ENCODE peak calls at places on chromosomes 1 and 21, in nine cellular contexts. U, X, T, Z, N, B, A, F and K are unnamed samples.
A peak's percentile ranks its signal among the peaks of the same experiment; 100 is the strongest.

GRCh38 chr1:203704120-203704519 is 60.9 kb upstream of the LAX1 start:
- DNase-seq in U (no peak), X (no peak), T (no peak), Z (no peak), N (no peak), B (no peak), A (no peak), F (no peak), K (no peak)

GRCh38 chr1:89483757-89484077 is 40.9 kb upstream of the LRRC8B start:
- DNase-seq in U (no peak), X (no peak), T (no peak), Z (no peak), N (no peak), B (no peak), A (no peak), F (no peak), K (no peak)

GRCh38 chr1:8349961-8350360 is 32.0 kb downstream of the SLC45A1 start:
- DNase-seq in U (peak; percentile 45), X (no peak), T (no peak), Z (no peak), N (no peak), B (no peak), A (peak; percentile 85), F (no peak), K (no peak)

GRCh38 chr1:2438038-2438437 is 25.7 kb upstream of the PEX10 start:
- DNase-seq in U (no peak), X (no peak), T (no peak), Z (no peak), N (no peak), B (no peak), A (no peak), F (no peak), K (no peak)

GRCh38 chr1:185632659-185633428 is 101.3 kb upstream of the HMCN1 start:
- DNase-seq in U (no peak), X (no peak), T (no peak), Z (no peak), N (peak; percentile 94), B (peak; percentile 43), A (no peak), F (no peak), K (no peak)

GRCh38 chr1:96400074-96400473 is 321.5 kb upstream of the PTBP2 start:
- DNase-seq in U (no peak), X (no peak), T (no peak), Z (no peak), N (peak; percentile 3), B (no peak), A (no peak), F (no peak), K (no peak)

GRCh38 chr1:8880068-8880676 is 1.7 kb upstream of the ENO1 start:
- DNase-seq in U (peak; percentile 80), X (no peak), T (peak; percentile 42), Z (peak; percentile 92), N (peak; percentile 85), B (peak; percentile 99), A (no peak), F (peak; percentile 35), K (no peak)

GRCh38 chr1:244576259-244576892 is 76.5 kb upstream of the DESI2 start:
- DNase-seq in U (no peak), X (no peak), T (no peak), Z (peak; percentile 12), N (no peak), B (no peak), A (no peak), F (no peak), K (no peak)

GRCh38 chr1:193479187-193479586 is 292.8 kb upstream of the B3GALT2 start:
- DNase-seq in U (peak; percentile 55), X (no peak), T (no peak), Z (no peak), N (no peak), B (no peak), A (no peak), F (no peak), K (peak; percentile 39)

GRCh38 chr21:37683396-37684114 is 232.7 kb downstream of the KCNJ6 start:
- DNase-seq in U (no peak), X (peak; percentile 71), T (no peak), Z (no peak), N (no peak), B (no peak), A (no peak), F (no peak), K (no peak)

GRCh38 chr1:28582248-28582615 is 9.8 kb upstream of the RAB42 start:
- DNase-seq in U (no peak), X (no peak), T (no peak), Z (peak; percentile 32), N (peak; percentile 42), B (peak; percentile 63), A (no peak), F (no peak), K (no peak)

GRCh38 chr1:114154963-114155322 is 1.3 kb upstream of the SYT6 start:
- DNase-seq in U (no peak), X (no peak), T (no peak), Z (no peak), N (peak; percentile 13), B (no peak), A (peak; percentile 55), F (no peak), K (no peak)

GRCh38 chr1:109201123-109201703 is 12.5 kb upstream of the SARS1 start:
- DNase-seq in U (peak; percentile 51), X (peak; percentile 64), T (no peak), Z (peak; percentile 49), N (peak; percentile 93), B (peak; percentile 75), A (peak; percentile 54), F (peak; percentile 20), K (no peak)

GRCh38 chr1:70140343-70140742 is 65.0 kb downstream of the LRRC40 start:
- DNase-seq in U (no peak), X (no peak), T (peak; percentile 24), Z (no peak), N (no peak), B (peak; percentile 92), A (no peak), F (peak; percentile 19), K (no peak)

GRCh38 chr1:4053774-4054173 is 153.7 kb upstream of the C1orf174 start:
- DNase-seq in U (no peak), X (no peak), T (no peak), Z (no peak), N (no peak), B (no peak), A (no peak), F (no peak), K (no peak)
- H3K9me3 ChIP-seq in U (no peaks in the 10 kb centered on the region), X (no peaks in the 10 kb centered on the region), T (no peaks in the 10 kb centered on the region), Z (no peaks in the 10 kb centered on the region), N (peaks cover 31% of the 10 kb centered on the region), B (no peaks in the 10 kb centered on the region), A (no peaks in the 10 kb centered on the region), F (no peaks in the 10 kb centered on the region), K (no peaks in the 10 kb centered on the region)

GRCh38 chr1:218878369-218878768 is 295.3 kb upstream of the LYPLAL1 start:
- DNase-seq in U (no peak), X (no peak), T (no peak), Z (peak; percentile 30), N (peak; percentile 45), B (peak; percentile 47), A (no peak), F (no peak), K (no peak)

GRCh38 chr1:218886472-218886871 is 287.2 kb upstream of the LYPLAL1 start:
- DNase-seq in U (no peak), X (no peak), T (peak; percentile 42), Z (no peak), N (peak; percentile 37), B (peak; percentile 49), A (no peak), F (peak; percentile 41), K (no peak)

GRCh38 chr1:218882454-218882853 is 291.2 kb upstream of the LYPLAL1 start:
- DNase-seq in U (no peak), X (no peak), T (no peak), Z (no peak), N (no peak), B (no peak), A (no peak), F (no peak), K (no peak)

GRCh38 chr1:218874801-218875400 is 298.8 kb upstream of the LYPLAL1 start:
- DNase-seq in U (no peak), X (no peak), T (no peak), Z (no peak), N (no peak), B (no peak), A (no peak), F (no peak), K (no peak)

DNA sequence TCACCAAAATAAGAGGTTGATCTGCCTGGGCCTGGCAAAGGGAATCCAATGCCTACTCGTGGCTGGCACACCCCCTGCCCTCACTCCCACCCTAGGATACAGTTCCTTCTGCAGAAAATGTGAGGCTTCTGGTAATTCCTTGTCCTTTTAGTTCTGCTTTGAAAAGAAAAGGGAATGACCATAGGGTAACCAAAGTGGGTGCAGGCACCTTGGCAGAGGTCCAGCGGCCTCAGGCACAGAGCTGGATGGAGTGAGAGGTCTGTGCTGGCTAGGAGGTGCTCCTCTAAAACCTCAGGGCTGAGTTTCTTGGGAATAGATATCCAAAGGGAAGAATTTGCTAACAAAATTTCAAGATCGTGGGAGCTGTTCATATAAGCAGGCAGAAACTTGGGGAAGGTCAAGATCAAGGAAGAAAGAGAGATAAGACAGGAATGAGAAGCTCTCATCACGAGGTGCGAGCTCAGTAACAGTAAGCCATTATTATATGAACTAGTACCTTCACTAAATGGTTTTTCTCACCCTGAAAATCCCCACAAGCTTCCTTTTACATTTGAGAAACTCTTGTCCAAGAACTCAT is 293.1 kb upstream of the LYPLAL1 start:
- DNase-seq in U (no peak), X (no peak), T (no peak), Z (no peak), N (no peak), B (no peak), A (no peak), F (no peak), K (no peak)
- H3K9me3 ChIP-seq in U (no peaks in the 10 kb centered on the region), X (no peaks in the 10 kb centered on the region), T (no peaks in the 10 kb centered on the region), Z (no peaks in the 10 kb centered on the region), N (no peaks in the 10 kb centered on the region), B (no peaks in the 10 kb centered on the region), A (no peaks in the 10 kb centered on the region), F (no peaks in the 10 kb centered on the region), K (no peaks in the 10 kb centered on the region)

DNA sequence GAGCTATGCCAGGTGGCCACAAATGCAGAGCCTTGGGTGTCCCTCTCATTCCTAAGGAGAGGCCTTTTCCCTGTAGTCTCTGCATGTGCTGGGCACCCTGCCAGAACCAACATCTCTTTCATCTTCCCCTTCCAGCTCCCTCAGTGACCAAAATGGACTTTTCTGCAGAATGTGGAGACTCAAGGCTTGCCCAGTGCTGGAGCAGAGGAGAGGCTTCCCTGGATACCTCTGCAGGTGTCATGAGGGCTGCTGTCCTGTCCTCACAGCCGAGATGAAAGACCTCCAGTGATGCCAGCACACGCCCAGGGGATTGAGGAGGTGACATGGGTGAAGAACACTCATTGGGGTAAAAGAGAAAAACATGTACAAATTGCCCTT is 347.0 kb upstream of the AJAP1 start:
- DNase-seq in U (no peak), X (no peak), T (no peak), Z (no peak), N (no peak), B (no peak), A (no peak), F (no peak), K (no peak)
- H3K9me3 ChIP-seq in U (no peaks in the 10 kb centered on the region), X (peaks cover 19% of the 10 kb centered on the region), T (no peaks in the 10 kb centered on the region), Z (no peaks in the 10 kb centered on the region), N (peaks cover 27% of the 10 kb centered on the region), B (no peaks in the 10 kb centered on the region), A (no peaks in the 10 kb centered on the region), F (no peaks in the 10 kb centered on the region), K (no peaks in the 10 kb centered on the region)

DNA sequence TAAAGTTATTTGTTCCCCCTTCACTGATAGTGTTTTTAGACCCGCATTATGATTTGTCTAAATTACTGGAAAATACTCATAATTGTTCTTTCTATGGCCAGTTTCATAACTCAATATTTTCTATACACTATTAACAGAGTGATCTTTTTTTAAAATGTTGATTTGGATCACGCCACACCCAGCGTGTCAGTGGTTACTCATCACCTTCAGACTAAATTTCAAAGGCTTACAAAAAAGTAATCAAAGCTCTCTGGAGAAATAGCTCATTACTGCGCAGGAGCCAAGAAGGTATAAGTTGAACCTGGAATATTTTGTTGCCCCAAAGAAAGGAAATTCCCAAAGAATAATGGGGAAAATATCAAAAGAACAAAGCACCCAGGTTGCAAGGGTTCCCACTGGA is 104.9 kb downstream of the EVI5 start:
- DNase-seq in U (no peak), X (no peak), T (no peak), Z (no peak), N (peak; percentile 39), B (no peak), A (no peak), F (no peak), K (no peak)
- H3K9me3 ChIP-seq in U (no peaks in the 10 kb centered on the region), X (no peaks in the 10 kb centered on the region), T (no peaks in the 10 kb centered on the region), Z (no peaks in the 10 kb centered on the region), N (no peaks in the 10 kb centered on the region), B (no peaks in the 10 kb centered on the region), A (no peaks in the 10 kb centered on the region), F (no peaks in the 10 kb centered on the region), K (no peaks in the 10 kb centered on the region)